ENCODE peak calls at places on chromosomes 13 and 19, in six cellular contexts. One of them, this sample, is unnamed. For H3K4me1, the result is how much of the 10 kb centered on the place peaks cover.

GRCh38 chr13:54305377-54305776 is 1276.8 kb downstream of the OLFM4 start:
- DNase-seq in lower lobe of right lung: no peak
- DNase-seq in heart right ventricle: no peak
- DNase-seq in adrenal gland: no peak
- DNase-seq in mucosa of descending colon: no peak
- DNase-seq in PC-3: no peak
- DNase-seq in this sample: no peak

GRCh38 chr13:81726037-81726726 is 1385.3 kb upstream of the SPRY2 start:
- DNase-seq in lower lobe of right lung: no peak
- DNase-seq in heart right ventricle: no peak
- DNase-seq in adrenal gland: no peak
- DNase-seq in mucosa of descending colon: no peak
- DNase-seq in PC-3: no peak
- DNase-seq in this sample: no peak

GRCh38 chr13:80707000-80707983 is 366.4 kb upstream of the SPRY2 start:
- DNase-seq in lower lobe of right lung: no peak
- DNase-seq in heart right ventricle: no peak
- DNase-seq in adrenal gland: no peak
- DNase-seq in mucosa of descending colon: no peak
- DNase-seq in PC-3: no peak
- DNase-seq in this sample: no peak

GRCh38 chr19:1266116-1266817 is 2.9 kb upstream of the CIRBP start:
- DNase-seq in lower lobe of right lung: peak
- DNase-seq in heart right ventricle: peak
- DNase-seq in adrenal gland: peak
- DNase-seq in mucosa of descending colon: peak
- DNase-seq in PC-3: peak
- DNase-seq in this sample: peak

GRCh38 chr13:43159007-43159406 is 135.6 kb downstream of the DNAJC15 start:
- DNase-seq in lower lobe of right lung: no peak
- DNase-seq in heart right ventricle: no peak
- DNase-seq in adrenal gland: no peak
- DNase-seq in mucosa of descending colon: no peak
- DNase-seq in PC-3: no peak
- DNase-seq in this sample: no peak

GRCh38 chr19:49767380-49767779 is 579 bp downstream of the AP2A1 start:
- DNase-seq in lower lobe of right lung: no peak
- DNase-seq in heart right ventricle: no peak
- DNase-seq in adrenal gland: no peak
- DNase-seq in mucosa of descending colon: no peak
- DNase-seq in PC-3: no peak
- DNase-seq in this sample: peak

GRCh38 chr13:80131204-80131603 is 209.7 kb downstream of the SPRY2 start:
- DNase-seq in lower lobe of right lung: peak
- DNase-seq in heart right ventricle: peak
- DNase-seq in adrenal gland: peak
- DNase-seq in mucosa of descending colon: peak
- DNase-seq in PC-3: peak
- DNase-seq in this sample: peak

GRCh38 chr19:16228637-16229321 is 31.1 kb downstream of the AP1M1 start:
- DNase-seq in lower lobe of right lung: no peak
- DNase-seq in heart right ventricle: no peak
- DNase-seq in adrenal gland: no peak
- DNase-seq in mucosa of descending colon: no peak
- DNase-seq in PC-3: no peak
- DNase-seq in this sample: no peak

GRCh38 chr13:113145496-113145895 is 13.0 kb upstream of the PROZ start:
- DNase-seq in lower lobe of right lung: no peak
- DNase-seq in heart right ventricle: no peak
- DNase-seq in adrenal gland: no peak
- DNase-seq in mucosa of descending colon: no peak
- DNase-seq in PC-3: no peak
- DNase-seq in this sample: no peak

GRCh38 chr19:57241181-57241580 is 749 bp downstream of the ZNF805 start:
- DNase-seq in lower lobe of right lung: no peak
- DNase-seq in heart right ventricle: no peak
- DNase-seq in adrenal gland: peak
- DNase-seq in mucosa of descending colon: no peak
- DNase-seq in PC-3: no peak
- DNase-seq in this sample: peak

GRCh38 chr19:45166723-45167252 is 6.0 kb upstream of the NKPD1 start:
- DNase-seq in lower lobe of right lung: no peak
- DNase-seq in heart right ventricle: no peak
- DNase-seq in adrenal gland: peak
- DNase-seq in mucosa of descending colon: no peak
- DNase-seq in PC-3: no peak
- DNase-seq in this sample: no peak

GRCh38 chr19:45170146-45171106 is 7.6 kb downstream of the TRAPPC6A start:
- DNase-seq in lower lobe of right lung: no peak
- DNase-seq in heart right ventricle: no peak
- DNase-seq in adrenal gland: no peak
- DNase-seq in mucosa of descending colon: no peak
- DNase-seq in PC-3: no peak
- DNase-seq in this sample: no peak

GRCh38 chr19:45171211-45171623 is 6.8 kb downstream of the TRAPPC6A start:
- DNase-seq in lower lobe of right lung: no peak
- DNase-seq in heart right ventricle: peak
- DNase-seq in adrenal gland: no peak
- DNase-seq in mucosa of descending colon: no peak
- DNase-seq in PC-3: no peak
- DNase-seq in this sample: peak

GRCh38 chr19:45169602-45170001 is 8.4 kb downstream of the TRAPPC6A start:
- DNase-seq in lower lobe of right lung: no peak
- DNase-seq in heart right ventricle: no peak
- DNase-seq in adrenal gland: no peak
- DNase-seq in mucosa of descending colon: no peak
- DNase-seq in PC-3: no peak
- DNase-seq in this sample: no peak

DNA sequence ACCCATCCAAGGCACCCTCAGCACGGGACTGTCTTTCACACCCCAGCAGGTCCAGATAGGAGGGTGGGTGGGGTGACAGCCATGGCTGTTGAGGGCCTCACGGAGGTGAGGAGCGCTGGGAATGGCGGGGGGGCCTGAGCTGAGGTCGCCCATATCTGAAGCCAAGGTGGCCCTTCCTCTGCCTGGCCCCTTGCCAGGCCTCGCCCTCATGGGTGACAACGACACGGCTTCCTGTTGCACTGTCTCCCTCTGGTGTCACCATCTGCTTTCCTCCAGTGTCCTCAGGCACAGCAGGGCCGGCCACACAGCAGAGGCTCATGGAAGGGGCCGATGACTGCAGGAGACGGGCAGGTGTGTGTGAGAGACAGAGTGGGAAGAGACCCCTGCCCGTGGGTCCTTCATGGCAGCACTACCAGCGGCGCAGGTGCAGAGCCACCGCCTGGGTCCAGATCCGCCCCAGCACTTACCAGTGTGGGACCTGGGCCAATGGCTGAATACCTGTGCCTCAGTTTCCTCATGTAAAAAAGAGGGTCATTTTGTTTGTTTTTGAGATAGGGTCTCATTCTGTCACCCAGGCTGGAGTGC is 8.1 kb upstream of the NKPD1 start:
- DNase-seq in lower lobe of right lung: no peak
- DNase-seq in heart right ventricle: no peak
- DNase-seq in adrenal gland: no peak
- DNase-seq in mucosa of descending colon: no peak
- DNase-seq in PC-3: no peak
- DNase-seq in this sample: no peak
- TF ChIP-seq CTCF in lower lobe of right lung: no peak
- TF ChIP-seq CTCF in heart right ventricle: no peak
- TF ChIP-seq CTCF in adrenal gland: no peak
- TF ChIP-seq CTCF in mucosa of descending colon: no peak
- TF ChIP-seq CTCF in PC-3: no peak
- TF ChIP-seq CTCF in this sample: no peak

GRCh38 chr13:26831336-26831908 is 70.8 kb upstream of the GPR12 start:
- DNase-seq in lower lobe of right lung: no peak
- DNase-seq in heart right ventricle: no peak
- DNase-seq in adrenal gland: no peak
- DNase-seq in mucosa of descending colon: no peak
- DNase-seq in PC-3: no peak
- DNase-seq in this sample: no peak
- H3K4me3 ChIP-seq in lower lobe of right lung: no peak
- H3K4me3 ChIP-seq in heart right ventricle: no peak
- H3K4me3 ChIP-seq in adrenal gland: no peak
- H3K4me3 ChIP-seq in mucosa of descending colon: no peak
- H3K4me3 ChIP-seq in PC-3: no peak
- H3K4me3 ChIP-seq in this sample: no peak

GRCh38 chr19:14375055-14375581 is 6.1 kb upstream of the ADGRE5 start:
- DNase-seq in lower lobe of right lung: peak
- DNase-seq in heart right ventricle: peak
- DNase-seq in adrenal gland: peak
- DNase-seq in mucosa of descending colon: peak
- DNase-seq in PC-3: no peak
- DNase-seq in this sample: no peak
- H3K4me1 ChIP-seq in lower lobe of right lung: half or more
- H3K4me1 ChIP-seq in heart right ventricle: under half
- H3K4me1 ChIP-seq in adrenal gland: under half
- H3K4me1 ChIP-seq in mucosa of descending colon: under half
- H3K4me1 ChIP-seq in PC-3: under half
- H3K4me1 ChIP-seq in this sample: under half

GRCh38 chr19:38717051-38717450 is 27.2 kb downstream of the CAPN12 start:
- DNase-seq in lower lobe of right lung: no peak
- DNase-seq in heart right ventricle: no peak
- DNase-seq in adrenal gland: no peak
- DNase-seq in mucosa of descending colon: no peak
- DNase-seq in PC-3: no peak
- DNase-seq in this sample: no peak

GRCh38 chr19:38717855-38718254 is 26.4 kb downstream of the CAPN12 start:
- DNase-seq in lower lobe of right lung: no peak
- DNase-seq in heart right ventricle: no peak
- DNase-seq in adrenal gland: no peak
- DNase-seq in mucosa of descending colon: no peak
- DNase-seq in PC-3: no peak
- DNase-seq in this sample: no peak

GRCh38 chr19:38719761-38720558 is 24.3 kb downstream of the CAPN12 start:
- DNase-seq in lower lobe of right lung: no peak
- DNase-seq in heart right ventricle: no peak
- DNase-seq in adrenal gland: no peak
- DNase-seq in mucosa of descending colon: no peak
- DNase-seq in PC-3: no peak
- DNase-seq in this sample: no peak

GRCh38 chr19:38720559-38721236 is 23.6 kb downstream of the CAPN12 start:
- DNase-seq in lower lobe of right lung: no peak
- DNase-seq in heart right ventricle: no peak
- DNase-seq in adrenal gland: no peak
- DNase-seq in mucosa of descending colon: no peak
- DNase-seq in PC-3: no peak
- DNase-seq in this sample: no peak

GRCh38 chr19:38718747-38719543 is 25.3 kb downstream of the CAPN12 start:
- DNase-seq in lower lobe of right lung: peak
- DNase-seq in heart right ventricle: peak
- DNase-seq in adrenal gland: peak
- DNase-seq in mucosa of descending colon: no peak
- DNase-seq in PC-3: no peak
- DNase-seq in this sample: peak
- TF ChIP-seq CTCF in lower lobe of right lung: peak
- TF ChIP-seq CTCF in heart right ventricle: peak
- TF ChIP-seq CTCF in adrenal gland: no peak
- TF ChIP-seq CTCF in mucosa of descending colon: no peak
- TF ChIP-seq CTCF in PC-3: peak
- TF ChIP-seq CTCF in this sample: peak

GRCh38 chr19:3671680-3672574 is 28.3 kb downstream of the PIP5K1C start:
- DNase-seq in lower lobe of right lung: no peak
- DNase-seq in heart right ventricle: no peak
- DNase-seq in adrenal gland: no peak
- DNase-seq in mucosa of descending colon: no peak
- DNase-seq in PC-3: no peak
- DNase-seq in this sample: peak
- H3K4me3 ChIP-seq in lower lobe of right lung: peak
- H3K4me3 ChIP-seq in heart right ventricle: peak
- H3K4me3 ChIP-seq in adrenal gland: no peak
- H3K4me3 ChIP-seq in mucosa of descending colon: no peak
- H3K4me3 ChIP-seq in PC-3: no peak
- H3K4me3 ChIP-seq in this sample: no peak

GRCh38 chr19:18233224-18233825 is 7.1 kb upstream of the PDE4C start:
- DNase-seq in lower lobe of right lung: peak
- DNase-seq in heart right ventricle: no peak
- DNase-seq in adrenal gland: no peak
- DNase-seq in mucosa of descending colon: peak
- DNase-seq in PC-3: peak
- DNase-seq in this sample: peak

GRCh38 chr19:18232540-18233223 is 6.4 kb upstream of the PDE4C start:
- DNase-seq in lower lobe of right lung: no peak
- DNase-seq in heart right ventricle: no peak
- DNase-seq in adrenal gland: no peak
- DNase-seq in mucosa of descending colon: no peak
- DNase-seq in PC-3: no peak
- DNase-seq in this sample: no peak

GRCh38 chr19:18229915-18230314 is 3.7 kb upstream of the PDE4C start:
- DNase-seq in lower lobe of right lung: no peak
- DNase-seq in heart right ventricle: no peak
- DNase-seq in adrenal gland: no peak
- DNase-seq in mucosa of descending colon: no peak
- DNase-seq in PC-3: no peak
- DNase-seq in this sample: no peak

GRCh38 chr19:18230941-18231734 is 4.9 kb upstream of the PDE4C start:
- DNase-seq in lower lobe of right lung: no peak
- DNase-seq in heart right ventricle: no peak
- DNase-seq in adrenal gland: no peak
- DNase-seq in mucosa of descending colon: no peak
- DNase-seq in PC-3: no peak
- DNase-seq in this sample: no peak

DNA sequence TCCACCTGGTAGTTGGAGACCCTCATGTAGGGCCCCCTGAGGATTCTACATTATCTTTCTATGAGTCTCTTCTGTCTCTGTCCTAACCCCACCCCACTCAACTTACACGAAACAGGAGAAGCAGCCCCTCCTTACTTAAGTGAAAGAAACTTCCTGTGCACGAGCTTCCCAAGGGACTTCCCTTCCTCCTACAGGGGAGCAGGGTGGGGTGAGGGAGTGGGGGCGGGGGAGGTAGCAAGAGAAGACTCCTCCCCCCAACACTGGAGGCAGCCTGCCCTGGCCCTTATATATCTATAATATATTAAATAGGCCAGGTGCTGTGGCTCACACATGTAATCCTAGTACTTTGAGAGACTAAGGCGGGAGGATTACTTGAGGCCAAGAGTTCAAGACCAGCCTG is 5.5 kb upstream of the PDE4C start:
- DNase-seq in lower lobe of right lung: no peak
- DNase-seq in heart right ventricle: no peak
- DNase-seq in adrenal gland: no peak
- DNase-seq in mucosa of descending colon: no peak
- DNase-seq in PC-3: no peak
- DNase-seq in this sample: peak
- H3K4me1 ChIP-seq in lower lobe of right lung: under half
- H3K4me1 ChIP-seq in heart right ventricle: under half
- H3K4me1 ChIP-seq in adrenal gland: under half
- H3K4me1 ChIP-seq in mucosa of descending colon: under half
- H3K4me1 ChIP-seq in PC-3: under half
- H3K4me1 ChIP-seq in this sample: under half

DNA sequence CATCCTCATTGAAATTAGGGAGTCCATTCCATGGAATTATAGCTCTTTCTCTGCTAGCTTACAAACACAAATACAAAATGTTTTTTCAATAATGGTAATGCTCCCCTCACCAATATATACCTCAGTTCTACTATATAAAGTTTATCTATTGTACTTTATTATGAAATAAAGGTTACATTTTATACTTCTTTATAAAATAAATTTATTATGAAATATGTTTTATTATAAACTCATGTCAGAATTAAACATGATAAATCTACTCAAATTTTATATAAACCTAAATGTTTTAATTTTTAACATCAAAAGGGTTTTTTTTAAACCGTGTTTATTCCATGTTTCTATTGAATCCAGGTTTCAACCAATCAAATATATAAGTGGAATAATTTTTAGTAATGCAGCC is 646.1 kb upstream of the PCDH20 start:
- DNase-seq in lower lobe of right lung: no peak
- DNase-seq in heart right ventricle: no peak
- DNase-seq in adrenal gland: no peak
- DNase-seq in mucosa of descending colon: no peak
- DNase-seq in PC-3: no peak
- DNase-seq in this sample: no peak
- TF ChIP-seq CTCF in lower lobe of right lung: no peak
- TF ChIP-seq CTCF in heart right ventricle: no peak
- TF ChIP-seq CTCF in adrenal gland: no peak
- TF ChIP-seq CTCF in mucosa of descending colon: no peak
- TF ChIP-seq CTCF in PC-3: no peak
- TF ChIP-seq CTCF in this sample: no peak